ENCODE peak calls at places on chromosomes 12 and 14, in four cellular contexts. P, Q, J and H are unnamed samples.

GRCh38 chr14:103890836-103891666 is 37.2 kb upstream of the TDRD9 start:
- DNase-seq in P (no peak), Q (no peak), J (peak; percentile 97), H (no peak)

GRCh38 chr12:52577316-52577715 is 3.7 kb upstream of the KRT74 start:
- DNase-seq in P (no peak), Q (no peak), J (no peak), H (no peak)

GRCh38 chr14:32576088-32576795 is 247.1 kb downstream of the AKAP6 start:
- DNase-seq in P (peak; percentile 51), Q (peak; percentile 69), J (peak; percentile 50), H (peak; percentile 4)

GRCh38 chr14:101031721-101032120 is 128.2 kb upstream of the RTL1 start:
- DNase-seq in P (no peak), Q (no peak), J (no peak), H (no peak)

GRCh38 chr14:100307215-100308111 is 1.2 kb upstream of the SLC25A29 start:
- DNase-seq in P (no peak), Q (no peak), J (peak; percentile 60), H (no peak)

GRCh38 chr12:58557156-58557555 is 363.1 kb downstream of the LRIG3 start:
- DNase-seq in P (no peak), Q (peak; percentile 78), J (no peak), H (no peak)

GRCh38 chr12:123801573-123802178 is 39.6 kb downstream of the DNAH10 start:
- DNase-seq in P (peak; percentile 28), Q (peak; percentile 24), J (no peak), H (no peak)

GRCh38 chr12:49949124-49949845 is 1.3 kb upstream of the AQP2 start:
- DNase-seq in P (no peak), Q (no peak), J (no peak), H (no peak)

GRCh38 chr14:99659333-99659741 is 14.4 kb downstream of the HHIPL1 start:
- DNase-seq in P (no peak), Q (no peak), J (no peak), H (no peak)

GRCh38 chr14:59543873-59544272 is 32.7 kb downstream of the CCDC175 start:
- DNase-seq in P (no peak), Q (no peak), J (no peak), H (no peak)

GRCh38 chr12:56074396-56074795 is 5.6 kb upstream of the ERBB3 start:
- DNase-seq in P (no peak), Q (no peak), J (no peak), H (no peak)

GRCh38 chr14:65290830-65291229 is 121.7 kb upstream of the FUT8 start:
- DNase-seq in P (no peak), Q (peak; percentile 71), J (no peak), H (no peak)

GRCh38 chr12:43208627-43209026 is 343.4 kb downstream of the ADAMTS20 start:
- DNase-seq in P (no peak), Q (peak; percentile 93), J (no peak), H (no peak)

GRCh38 chr14:100271247-100271939 is 32.4 kb downstream of the YY1 start:
- DNase-seq in P (peak; percentile 37), Q (peak; percentile 19), J (peak; percentile 71), H (no peak)

GRCh38 chr12:1083888-1084262 is 92.9 kb downstream of the ERC1 start:
- DNase-seq in P (no peak), Q (peak; percentile 76), J (no peak), H (no peak)

GRCh38 chr14:74488788-74489397 is 4.2 kb downstream of the NPC2 start:
- DNase-seq in P (peak; percentile 47), Q (peak; percentile 62), J (no peak), H (no peak)

GRCh38 chr12:100715976-100716657 is 78.5 kb upstream of the ANO4 start:
- DNase-seq in P (no peak), Q (no peak), J (no peak), H (no peak)

GRCh38 chr14:69808919-69809808 is 12.1 kb upstream of the SLC10A1 start:
- DNase-seq in P (no peak), Q (no peak), J (peak; percentile 80), H (no peak)

GRCh38 chr12:59792647-59793046 is 196.8 kb downstream of the SLC16A7 start:
- DNase-seq in P (no peak), Q (no peak), J (no peak), H (no peak)

GRCh38 chr14:74400919-74401503 is 25.0 kb downstream of the SYNDIG1L start:
- DNase-seq in P (no peak), Q (no peak), J (no peak), H (no peak)

GRCh38 chr12:94174576-94174975 is 26.2 kb downstream of the PLXNC1 start:
- DNase-seq in P (peak; percentile 62), Q (no peak), J (no peak), H (no peak)

GRCh38 chr12:45010051-45010450 is 40.8 kb downstream of the DBX2 start:
- DNase-seq in P (no peak), Q (no peak), J (no peak), H (no peak)

GRCh38 chr12:89932950-89933349 is 224.3 kb upstream of the ATP2B1 start:
- DNase-seq in P (no peak), Q (no peak), J (no peak), H (no peak)

GRCh38 chr12:58310368-58310767 is 369.0 kb downstream of the ATP23 start:
- DNase-seq in P (no peak), Q (no peak), J (no peak), H (no peak)

GRCh38 chr12:68667286-68667685 is 19.5 kb upstream of the NUP107 start:
- DNase-seq in P (no peak), Q (no peak), J (no peak), H (no peak)

GRCh38 chr12:6084969-6085450 is 39.5 kb downstream of the VWF start:
- DNase-seq in P (no peak), Q (no peak), J (peak; percentile 15), H (no peak)

GRCh38 chr14:98798099-98798498 is 473.9 kb downstream of the BCL11B start:
- DNase-seq in P (peak; percentile 8), Q (no peak), J (no peak), H (no peak)

GRCh38 chr14:33693237-33693636 is 257.6 kb downstream of the EGLN3 start:
- DNase-seq in P (no peak), Q (peak; percentile 88), J (no peak), H (no peak)

GRCh38 chr12:92277795-92278194 is 132.1 kb upstream of the BTG1 start:
- DNase-seq in P (no peak), Q (no peak), J (no peak), H (no peak)

GRCh38 chr12:19694627-19695026 is 255.3 kb downstream of the AEBP2 start:
- DNase-seq in P (no peak), Q (no peak), J (no peak), H (no peak)

GRCh38 chr12:50099302-50100008 is 4.4 kb upstream of the GPD1 start:
- DNase-seq in P (no peak), Q (peak; percentile 23), J (no peak), H (no peak)

GRCh38 chr12:26523708-26524150 is 309.3 kb downstream of the ITPR2 start:
- DNase-seq in P (no peak), Q (peak; percentile 87), J (peak; percentile 96), H (peak; percentile 41)

GRCh38 chr12:3684449-3685051 is 68.4 kb downstream of the CRACR2A start:
- DNase-seq in P (no peak), Q (no peak), J (no peak), H (no peak)

GRCh38 chr12:6069452-6070093 is 54.9 kb downstream of the VWF start:
- DNase-seq in P (no peak), Q (peak; percentile 78), J (no peak), H (no peak)

GRCh38 chr14:104601786-104602185 is 2.8 kb downstream of the TMEM179 start:
- DNase-seq in P (no peak), Q (no peak), J (no peak), H (no peak)

GRCh38 chr12:131025234-131025633 is 71.5 kb downstream of the ADGRD1 start:
- DNase-seq in P (no peak), Q (no peak), J (no peak), H (no peak)